ENCODE peak calls at places on chromosomes 5 and 9, in ten cellular contexts. G, R, J, F, H, S, D, X, Q and N are unnamed samples.

GRCh38 chr9:5553211-5553610 is 42.9 kb downstream of the PDCD1LG2 start:
- DNase-seq in D (no peak), G (no peak), X (peak), Q (no peak), F (no peak), R (no peak), H (no peak), S (no peak), J (no peak), N (no peak)

GRCh38 chr5:71586052-71586940 is 844 bp upstream of the MCCC2 start:
- DNase-seq in Q (no peak), S (no peak), F (no peak), G (no peak), X (peak), J (peak), H (peak), R (no peak), D (peak), N (no peak)

GRCh38 chr5:64811050-64811640 is 42.4 kb downstream of the CWC27 start:
- DNase-seq in X (peak), H (peak), J (peak), R (no peak), Q (no peak), G (no peak), S (no peak), F (no peak), D (peak), N (peak)

GRCh38 chr9:136095028-136095494 is at the start of gene NACC2:
- DNase-seq in F (peak), G (no peak), H (no peak), D (no peak), X (peak), R (peak), S (peak), J (peak), Q (peak), N (no peak)

GRCh38 chr9:79952401-79952800 is 380.6 kb downstream of the TLE4 start:
- DNase-seq in Q (no peak), G (no peak), J (no peak), X (peak), D (no peak), F (no peak), R (no peak), H (no peak), S (no peak), N (no peak)

GRCh38 chr5:143644751-143645150 is 167.2 kb upstream of the HMHB1 start:
- DNase-seq in F (no peak), Q (no peak), D (no peak), G (no peak), R (no peak), X (no peak), J (no peak), S (no peak), H (no peak), N (no peak)

GRCh38 chr9:78234810-78235209 is 1.1 kb upstream of the CEP78 start:
- DNase-seq in R (no peak), X (peak), Q (no peak), J (no peak), G (no peak), F (no peak), D (no peak), S (no peak), H (no peak), N (no peak)

GRCh38 chr5:55919625-55920024 is 68.5 kb downstream of the IL31RA start:
- DNase-seq in Q (no peak), H (no peak), F (no peak), X (no peak), D (no peak), G (peak), J (no peak), R (no peak), S (no peak), N (no peak)

GRCh38 chr9:105425817-105426433 is 21.9 kb upstream of the FSD1L start:
- DNase-seq in R (no peak), G (peak), F (no peak), H (no peak), S (no peak), X (peak), D (no peak), J (no peak), Q (no peak), N (no peak)

GRCh38 chr9:88589656-88590055 is 54.7 kb downstream of the NXNL2 start:
- DNase-seq in R (no peak), X (no peak), D (no peak), H (no peak), F (no peak), S (no peak), J (no peak), Q (no peak), G (no peak), N (no peak)

GRCh38 chr9:78348848-78349247 is 51.9 kb downstream of the PSAT1 start:
- DNase-seq in J (no peak), X (no peak), S (no peak), F (no peak), H (no peak), R (no peak), D (no peak), Q (no peak), G (no peak), N (no peak)

GRCh38 chr5:168354397-168354796 is 63.0 kb downstream of the WWC1 start:
- DNase-seq in F (no peak), X (no peak), G (no peak), R (no peak), Q (no peak), J (no peak), D (no peak), S (no peak), H (no peak), N (no peak)

GRCh38 chr5:11595045-11595444 is 309.2 kb downstream of the CTNND2 start:
- DNase-seq in H (no peak), J (no peak), S (no peak), Q (no peak), D (no peak), F (no peak), X (no peak), G (no peak), R (no peak), N (no peak)

GRCh38 chr5:125719681-125720676 is 703.2 kb upstream of the GRAMD2B start:
- DNase-seq in Q (no peak), S (no peak), G (no peak), R (no peak), H (no peak), F (no peak), D (no peak), X (no peak), J (no peak), N (no peak)

GRCh38 chr5:94433393-94434149 is 184.8 kb downstream of the KIAA0825 start:
- DNase-seq in G (no peak), R (no peak), F (no peak), X (peak), Q (no peak), H (no peak), J (no peak), D (no peak), S (no peak), N (peak)

GRCh38 chr9:131868766-131869165 is 128.9 kb upstream of the RAPGEF1 start:
- DNase-seq in J (no peak), F (no peak), S (no peak), Q (no peak), H (no peak), D (no peak), G (no peak), X (no peak), R (no peak), N (no peak)

GRCh38 chr9:125969868-125970267 is 222.7 kb downstream of the PBX3 start:
- DNase-seq in D (no peak), X (no peak), Q (no peak), S (no peak), G (peak), J (no peak), F (no peak), H (no peak), R (no peak), N (no peak)

GRCh38 chr5:106080540-106080939 is 1590.2 kb downstream of the EFNA5 start:
- DNase-seq in R (no peak), F (no peak), G (no peak), X (no peak), D (no peak), J (no peak), S (no peak), H (no peak), Q (no peak), N (no peak)

GRCh38 chr9:133130721-133131244 is 9.7 kb upstream of the RALGDS start:
- DNase-seq in G (no peak), X (no peak), R (peak), D (no peak), Q (no peak), F (no peak), H (peak), S (no peak), J (no peak), N (no peak)

GRCh38 chr9:130488621-130489330 is 44.0 kb downstream of the ASS1 start:
- DNase-seq in G (no peak), D (no peak), H (no peak), F (no peak), S (no peak), R (no peak), J (no peak), X (no peak), Q (no peak), N (no peak)

GRCh38 chr9:112819635-112820496 is 69.3 kb downstream of the SNX30 start:
- DNase-seq in Q (no peak), F (peak), R (no peak), H (peak), X (peak), D (peak), J (peak), S (no peak), G (no peak), N (no peak)

GRCh38 chr9:77016111-77016525 is 3.3 kb upstream of the FOXB2 start:
- DNase-seq in R (no peak), H (no peak), Q (no peak), X (no peak), D (no peak), F (no peak), S (no peak), G (peak), J (no peak), N (no peak)
- H3K4me3 ChIP-seq in R (no peak), H (no peak), Q (no peak), X (no peak), D (no peak), F (no peak), S (no peak), G (peak), J (no peak), N (no peak)

GRCh38 chr5:114055318-114055788 is 306.5 kb upstream of the KCNN2 start:
- DNase-seq in J (no peak), F (peak), R (no peak), H (no peak), D (no peak), G (peak), S (no peak), X (peak), Q (peak), N (no peak)
- TF ChIP-seq CTCF in J (no peak), F (peak), R (no peak), H (no peak), D (no peak), G (no peak), S (no peak), X (no peak), Q (no peak), N (no peak)

DNA sequence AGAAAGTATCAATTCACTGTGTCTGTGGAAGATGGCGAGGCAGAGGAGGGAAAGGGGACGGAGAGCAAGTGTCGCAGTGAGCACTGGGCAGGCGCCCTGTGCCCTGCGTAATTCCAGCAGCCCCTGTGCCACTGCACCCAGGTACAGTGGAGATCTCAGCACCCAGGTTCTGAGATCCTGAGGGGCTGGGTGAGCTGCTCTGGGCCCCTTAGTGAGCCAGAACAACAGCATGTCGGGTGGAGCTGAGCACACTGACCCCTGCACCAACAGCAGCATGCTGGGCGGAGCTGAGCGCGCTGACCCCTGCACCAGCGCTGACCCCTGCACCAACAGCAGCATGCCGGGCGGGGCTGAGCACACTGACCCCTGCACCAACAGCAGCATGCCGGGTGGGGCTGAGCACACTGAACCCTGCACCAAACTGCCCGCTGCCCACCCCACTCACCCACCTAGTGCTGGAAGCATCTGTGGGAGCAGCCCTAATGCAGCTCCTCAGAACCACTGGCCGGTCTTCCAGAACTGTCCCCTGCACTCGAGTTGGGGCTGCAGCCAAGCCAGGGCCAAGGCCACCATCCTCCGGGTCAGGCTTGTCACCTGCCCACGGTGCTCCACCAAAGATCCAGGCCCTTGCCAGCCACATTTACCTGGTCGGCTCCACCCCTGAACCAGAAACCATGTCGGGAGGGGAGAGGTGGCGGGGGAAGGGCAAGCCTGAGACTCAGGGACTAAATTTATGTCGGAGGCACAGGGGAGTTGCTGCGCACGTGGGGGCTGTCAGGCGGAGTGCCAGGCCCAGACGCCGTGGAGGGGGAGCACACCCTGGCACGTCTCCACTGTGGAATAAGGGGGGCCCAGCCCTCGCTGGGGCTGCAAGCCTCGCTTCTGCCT is 80.4 kb downstream of the ADAMTS2 start:
- DNase-seq in F (no peak), H (no peak), S (no peak), R (peak), G (peak), X (no peak), Q (peak), J (no peak), D (no peak), N (no peak)
- H3K4me3 ChIP-seq in F (no peak), H (no peak), S (no peak), R (no peak), G (no peak), X (no peak), Q (no peak), J (no peak), D (no peak), N (no peak)

GRCh38 chr5:159156839-159157238 is 52.5 kb downstream of the RNF145 start:
- DNase-seq in R (no peak), Q (no peak), G (no peak), D (peak), J (peak), S (no peak), F (no peak), H (peak), X (peak), N (peak)
- TF ChIP-seq CTCF in R (peak), Q (peak), G (peak), D (peak), J (peak), S (peak), F (peak), H (peak), X (peak), N (peak)

GRCh38 chr5:148653840-148654781 is at the start of gene HTR4:
- DNase-seq in R (peak), H (no peak), J (no peak), X (no peak), F (no peak), S (no peak), D (no peak), G (peak), Q (no peak), N (no peak)
- H3K4me3 ChIP-seq in R (peak), H (no peak), J (no peak), X (no peak), F (peak), S (no peak), D (no peak), G (peak), Q (no peak), N (no peak)